ENCODE peak calls at places on chromosomes 11 and 22, in seven cellular contexts. K is iris pigment epithelial cell, S is EH, T is progenitor cell of endocrine pancreas, X is Caco-2, O is heart left ventricle, P is NCI-H82. E is an unnamed sample.

GRCh38 chr11:125123947-125124633 is 12.7 kb upstream of the TMEM218 start:
- DNase-seq in K (peak), S (peak), T (no peak), X (peak), O (no peak), P (peak), E (peak)

GRCh38 chr11:31847761-31848160 is 36.6 kb upstream of the PAX6 start:
- DNase-seq in K (no peak), S (peak), T (no peak), X (no peak), O (no peak), P (no peak), E (no peak)

GRCh38 chr22:29306175-29306829 is at the start of gene GAS2L1:
- DNase-seq in K (peak), S (peak), T (peak), X (peak), O (peak), P (peak), E (peak)

GRCh38 chr11:69355346-69355940 is 61.5 kb downstream of the MYEOV start:
- DNase-seq in K (no peak), S (no peak), T (no peak), X (no peak), O (no peak), P (no peak), E (no peak)

GRCh38 chr11:113162590-113162961 is 151.8 kb upstream of the TTC12 start:
- DNase-seq in K (no peak), S (no peak), T (no peak), X (no peak), O (no peak), P (no peak), E (no peak)

GRCh38 chr22:37464181-37464580 is 22.0 kb downstream of the MFNG start:
- DNase-seq in K (no peak), S (no peak), T (no peak), X (no peak), O (no peak), P (no peak), E (peak)

GRCh38 chr11:94728541-94728940 is 39.6 kb upstream of the AMOTL1 start:
- DNase-seq in K (peak), S (peak), T (no peak), X (no peak), O (no peak), P (no peak), E (peak)

GRCh38 chr22:27487600-27488450 is 313.7 kb downstream of the MN1 start:
- DNase-seq in K (peak), S (peak), T (no peak), X (peak), O (no peak), P (no peak), E (peak)

GRCh38 chr11:60211206-60211605 is 28.3 kb upstream of the MS4A6A start:
- DNase-seq in K (no peak), S (no peak), T (no peak), X (no peak), O (no peak), P (no peak), E (no peak)

GRCh38 chr11:104338186-104338585 is 174.2 kb upstream of the PDGFD start:
- DNase-seq in K (peak), S (peak), T (no peak), X (no peak), O (no peak), P (no peak), E (no peak)

GRCh38 chr11:112656772-112657428 is 304.3 kb upstream of the NCAM1 start:
- DNase-seq in K (peak), S (peak), T (no peak), X (no peak), O (no peak), P (no peak), E (peak)

GRCh38 chr11:75600356-75600755 is 38.3 kb downstream of the SERPINH1 start:
- DNase-seq in K (no peak), S (no peak), T (no peak), X (no peak), O (no peak), P (no peak), E (no peak)

E was measured in ELR.